ENCODE peak calls at places on chromosomes 16 and 17, in eight cellular contexts. L, R, O, F, D, Y, V and M are unnamed samples.

GRCh38 chr17:39100530-39100929 is 50.9 kb downstream of the PLXDC1 start:
- DNase-seq in O (no peak), R (no peak), F (no peak), Y (no peak), L (no peak), D (no peak), V (no peak), M (no peak)

GRCh38 chr16:72264776-72265175 is 92.8 kb upstream of the PMFBP1 start:
- DNase-seq in V (no peak), O (no peak), R (no peak), F (no peak), L (no peak), Y (no peak), D (no peak), M (no peak)

GRCh38 chr16:88451586-88452484 is 1.2 kb upstream of the ZFPM1 start:
- DNase-seq in L (no peak), O (no peak), R (no peak), V (no peak), D (no peak), F (no peak), Y (no peak), M (no peak)

GRCh38 chr16:10590342-10590741 is 9.9 kb upstream of the EMP2 start:
- DNase-seq in R (peak), F (no peak), D (no peak), L (no peak), Y (no peak), V (no peak), O (no peak), M (no peak)

GRCh38 chr17:8163978-8164814 is 1.4 kb upstream of the VAMP2 start:
- DNase-seq in R (no peak), F (peak), Y (peak), V (peak), D (no peak), O (peak), L (no peak), M (no peak)

GRCh38 chr17:7843536-7844291 is 9.7 kb downstream of the KDM6B start:
- DNase-seq in R (peak), O (peak), F (peak), V (peak), D (no peak), Y (peak), L (no peak), M (no peak)

GRCh38 chr16:85821441-85821901 is 22.0 kb downstream of the COX4I1 start:
- DNase-seq in L (no peak), V (peak), F (peak), D (no peak), O (peak), Y (peak), R (peak), M (peak)

GRCh38 chr16:11526921-11527320 is 59.8 kb downstream of the LITAF start:
- DNase-seq in V (no peak), Y (no peak), F (no peak), D (no peak), R (no peak), L (no peak), O (no peak), M (no peak)

GRCh38 chr17:39979865-39980401 is 674 bp upstream of the PSMD3 start:
- DNase-seq in F (peak), O (peak), V (no peak), L (peak), R (no peak), D (no peak), Y (no peak), M (peak)

GRCh38 chr17:70599198-70599597 is 429.9 kb downstream of the KCNJ2 start:
- DNase-seq in Y (no peak), V (no peak), F (no peak), R (no peak), D (no peak), L (no peak), O (no peak), M (no peak)

GRCh38 chr17:62916684-62917571 is 49.1 kb upstream of the TANC2 start:
- DNase-seq in L (no peak), V (no peak), O (no peak), D (no peak), R (peak), F (no peak), Y (no peak), M (no peak)

GRCh38 chr16:86983621-86984020 is 333.6 kb downstream of the C16orf95 start:
- DNase-seq in R (no peak), Y (no peak), O (no peak), L (no peak), F (no peak), D (no peak), V (no peak), M (no peak)

GRCh38 chr16:50709061-50709695 is 15.8 kb downstream of the NOD2 start:
- DNase-seq in V (no peak), D (no peak), Y (no peak), F (no peak), L (no peak), R (no peak), O (no peak), M (no peak)

GRCh38 chr17:3875317-3875716 is 17.5 kb downstream of the CAMKK1 start:
- DNase-seq in O (no peak), D (no peak), R (no peak), Y (no peak), V (no peak), F (no peak), L (no peak), M (no peak)

GRCh38 chr17:4393806-4394205 is 27.3 kb upstream of the UBE2G1 start:
- DNase-seq in R (no peak), D (no peak), Y (no peak), O (no peak), F (peak), V (no peak), L (no peak), M (no peak)

GRCh38 chr16:27106305-27106704 is 39.6 kb downstream of the C16orf82 start:
- DNase-seq in O (no peak), R (no peak), F (no peak), D (no peak), L (no peak), V (no peak), Y (no peak), M (no peak)

GRCh38 chr16:12423151-12423550 is 380.5 kb downstream of the CPPED1 start:
- DNase-seq in O (no peak), D (no peak), V (no peak), R (no peak), L (no peak), F (no peak), Y (no peak), M (no peak)

GRCh38 chr16:19980866-19981265 is 92.8 kb downstream of the GPR139 start:
- DNase-seq in O (peak), F (no peak), R (peak), L (no peak), Y (no peak), V (no peak), D (no peak), M (no peak)

GRCh38 chr17:66809408-66809807 is 25.5 kb upstream of the CACNG5 start:
- DNase-seq in O (no peak), R (no peak), V (no peak), L (no peak), F (no peak), D (no peak), Y (no peak), M (no peak)

GRCh38 chr16:52051773-52052172 is 495.2 kb downstream of the TOX3 start:
- DNase-seq in Y (no peak), V (no peak), O (no peak), R (no peak), L (no peak), D (no peak), F (no peak), M (no peak)

GRCh38 chr17:8953152-8953885 is 12.2 kb downstream of the PIK3R5 start:
- DNase-seq in O (no peak), V (no peak), F (no peak), L (no peak), R (no peak), D (no peak), Y (no peak), M (no peak)

GRCh38 chr16:23064642-23065041 is 84.6 kb downstream of the USP31 start:
- DNase-seq in V (no peak), F (no peak), R (no peak), Y (no peak), D (no peak), L (no peak), O (no peak), M (no peak)

GRCh38 chr16:28062261-28063046 is 1.1 kb downstream of the GSG1L start:
- DNase-seq in Y (no peak), D (no peak), F (no peak), O (peak), L (no peak), R (no peak), V (no peak), M (no peak)

GRCh38 chr16:29702307-29702706 is 23.3 kb downstream of the QPRT start:
- DNase-seq in O (peak), V (no peak), D (no peak), R (no peak), Y (no peak), F (no peak), L (no peak), M (no peak)

GRCh38 chr17:75208161-75208560 is 2.7 kb downstream of the NUP85 start:
- DNase-seq in L (no peak), V (no peak), Y (no peak), F (no peak), O (no peak), R (no peak), D (no peak), M (no peak)

GRCh38 chr17:75209061-75209460 is 3.6 kb downstream of the NUP85 start:
- DNase-seq in L (no peak), V (no peak), D (no peak), F (no peak), O (no peak), Y (no peak), R (no peak), M (no peak)

GRCh38 chr17:75205037-75205792 is at the start of gene NUP85:
- DNase-seq in R (peak), Y (peak), V (peak), O (peak), L (peak), D (peak), F (peak), M (peak)

GRCh38 chr17:75207760-75208159 is 2.3 kb downstream of the NUP85 start:
- DNase-seq in R (no peak), L (no peak), Y (no peak), F (no peak), O (no peak), V (no peak), D (no peak), M (no peak)

GRCh38 chr17:75205793-75206163 is 299 bp downstream of the NUP85 start:
- DNase-seq in Y (no peak), O (no peak), D (no peak), R (no peak), F (no peak), L (no peak), V (no peak), M (no peak)
- TF ChIP-seq CTCF in Y (no peak), O (no peak), D (no peak), R (no peak), F (no peak), L (no peak), V (no peak), M (peak)

GRCh38 chr16:4270595-4270994 is 2.2 kb downstream of the TFAP4 start:
- DNase-seq in D (no peak), V (no peak), F (no peak), L (no peak), Y (no peak), O (no peak), R (no peak), M (no peak)
- TF ChIP-seq CTCF in D (no peak), V (no peak), F (no peak), L (no peak), Y (no peak), O (no peak), R (no peak), M (no peak)

DNA sequence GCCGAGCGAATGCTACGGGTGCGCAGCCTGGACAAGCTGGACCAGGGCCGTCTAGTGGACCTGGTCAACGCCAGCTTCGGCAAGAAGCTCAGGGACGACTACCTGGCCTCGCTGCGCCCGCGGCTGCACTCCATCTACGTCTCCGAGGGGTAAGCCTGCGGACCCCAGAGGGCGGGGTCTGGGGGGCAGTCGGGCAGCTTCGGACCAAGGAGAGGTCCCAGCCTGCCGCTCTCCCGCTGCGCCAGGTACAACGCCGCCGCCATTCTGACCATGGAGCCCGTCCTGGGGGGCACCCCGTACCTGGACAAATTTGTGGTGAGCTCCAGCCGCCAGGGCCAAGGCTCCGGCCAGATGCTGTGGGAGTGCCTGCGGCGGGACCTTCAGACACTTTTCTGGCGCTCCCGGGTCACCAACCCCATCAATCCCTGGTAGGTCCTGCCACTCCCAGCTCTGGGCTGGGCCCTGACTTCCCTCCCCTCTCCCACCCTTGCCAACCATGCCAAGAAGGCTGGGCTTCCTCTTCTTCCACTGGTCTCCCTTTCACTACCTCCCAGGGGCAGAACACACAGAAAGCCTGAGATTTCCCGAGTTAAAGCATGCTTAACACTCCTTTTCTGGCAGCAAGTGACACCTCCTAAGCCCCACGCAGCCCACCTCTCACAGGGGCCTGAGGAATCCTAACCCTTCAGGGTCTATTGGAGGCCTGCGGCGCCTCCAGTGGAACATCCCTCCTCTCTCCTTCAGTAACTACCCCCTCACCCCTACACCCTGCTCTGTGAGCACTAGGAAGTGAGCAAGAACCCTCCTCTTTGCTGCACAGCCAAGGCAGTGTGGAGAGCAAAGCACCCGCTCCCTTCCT is 3.2 kb downstream of the NAGS start:
- DNase-seq in L (no peak), D (no peak), O (no peak), R (peak), Y (no peak), F (no peak), V (no peak), M (no peak)
- TF ChIP-seq CTCF in L (no peak), D (no peak), O (no peak), R (no peak), Y (no peak), F (no peak), V (no peak), M (no peak)

GRCh38 chr16:55037051-55037450 is 106.4 kb downstream of the IRX5 start:
- DNase-seq in V (no peak), O (no peak), F (no peak), D (no peak), L (no peak), Y (no peak), R (no peak), M (no peak)

GRCh38 chr16:55035956-55036355 is 105.3 kb downstream of the IRX5 start:
- DNase-seq in L (no peak), O (no peak), F (no peak), R (no peak), V (no peak), Y (no peak), D (no peak), M (no peak)

GRCh38 chr16:55033225-55034156 is 102.8 kb downstream of the IRX5 start:
- DNase-seq in R (no peak), D (no peak), L (no peak), V (no peak), Y (no peak), O (no peak), F (no peak), M (no peak)

GRCh38 chr16:55036371-55036821 is 105.7 kb downstream of the IRX5 start:
- DNase-seq in O (no peak), L (no peak), R (no peak), D (no peak), F (no peak), V (no peak), Y (no peak), M (no peak)

GRCh38 chr16:55035037-55035436 is 104.4 kb downstream of the IRX5 start:
- DNase-seq in F (peak), R (peak), D (no peak), Y (peak), O (peak), L (no peak), V (no peak), M (peak)
- TF ChIP-seq CTCF in F (peak), R (no peak), D (peak), Y (peak), O (peak), L (peak), V (peak), M (peak)

GRCh38 chr17:76279742-76280287 is 14.7 kb downstream of the UBALD2 start:
- DNase-seq in D (no peak), V (no peak), O (no peak), F (no peak), L (no peak), R (no peak), Y (no peak), M (no peak)
- TF ChIP-seq CTCF in D (no peak), V (no peak), O (no peak), F (no peak), L (no peak), R (no peak), Y (peak), M (no peak)

GRCh38 chr16:67543036-67543435 is 14.4 kb downstream of the RIPOR1 start:
- DNase-seq in V (peak), R (no peak), O (no peak), Y (no peak), D (no peak), F (no peak), L (no peak), M (no peak)

GRCh38 chr16:67544844-67545664 is 16.4 kb downstream of the RIPOR1 start:
- DNase-seq in L (no peak), V (peak), O (no peak), F (no peak), R (no peak), D (no peak), Y (no peak), M (no peak)

GRCh38 chr16:67545665-67546024 is 16.7 kb upstream of the CTCF start:
- DNase-seq in D (no peak), Y (no peak), O (no peak), L (no peak), F (no peak), V (no peak), R (no peak), M (no peak)

GRCh38 chr16:67543582-67543981 is 15.0 kb downstream of the RIPOR1 start:
- DNase-seq in V (no peak), D (no peak), L (no peak), Y (no peak), F (no peak), O (no peak), R (no peak), M (no peak)

DNA sequence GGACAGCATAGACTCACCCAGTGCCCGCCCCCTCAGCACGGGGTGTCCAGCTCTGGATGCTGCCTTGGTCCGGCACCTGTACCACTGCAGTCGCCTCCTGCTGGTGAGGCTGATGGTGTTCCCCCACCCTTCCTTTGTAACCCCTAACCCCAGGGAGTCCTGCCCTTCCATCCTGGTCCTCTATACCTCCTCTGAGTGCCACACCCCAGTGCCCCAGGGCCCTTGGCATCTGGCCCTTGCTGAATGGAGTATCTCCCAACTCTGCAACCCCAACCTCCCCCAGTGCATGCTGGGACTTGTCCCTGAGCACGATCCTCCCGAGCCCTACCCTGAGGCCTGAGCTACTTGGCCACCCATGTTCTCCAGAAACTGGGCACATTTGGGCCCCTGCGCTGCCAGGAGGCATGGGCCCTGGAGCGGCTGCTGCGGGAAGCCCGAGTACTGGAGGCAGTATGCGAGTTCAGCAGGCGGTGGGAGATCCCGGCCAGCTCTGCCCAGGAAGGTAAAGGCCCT is 15.8 kb downstream of the RIPOR1 start:
- DNase-seq in O (no peak), V (peak), R (no peak), D (no peak), F (peak), L (no peak), Y (no peak), M (no peak)
- TF ChIP-seq CTCF in O (peak), V (peak), R (no peak), D (no peak), F (peak), L (peak), Y (no peak), M (no peak)